ENCODE peak calls at places on chromosome 15, in eight cellular contexts. E, R, U, L, A, S, I and V are unnamed samples.

GRCh38 chr15:80404719-80405553 is 754 bp downstream of the ARNT2 start:
- DNase-seq in E (peak; percentile 12), R (peak; percentile 36), U (peak; percentile 65), L (peak; percentile 18), A (peak; percentile 55), S (peak; percentile 54), I (peak; percentile 23), V (peak; percentile 40)

GRCh38 chr15:26848498-26848897 is 18.4 kb upstream of the GABRA5 start:
- DNase-seq in E (no peak), R (no peak), U (no peak), L (no peak), A (no peak), S (no peak), I (no peak), V (no peak)

GRCh38 chr15:101086394-101087171 is 165.3 kb downstream of the CHSY1 start:
- DNase-seq in E (no peak), R (no peak), U (no peak), L (no peak), A (no peak), S (no peak), I (no peak), V (no peak)

GRCh38 chr15:36954486-36954885 is 145.9 kb downstream of the MEIS2 start:
- DNase-seq in E (no peak), R (peak; percentile 90), U (no peak), L (no peak), A (no peak), S (no peak), I (no peak), V (no peak)

GRCh38 chr15:101121511-101122090 is 130.2 kb downstream of the CHSY1 start:
- DNase-seq in E (peak; percentile 73), R (peak; percentile 65), U (no peak), L (peak; percentile 58), A (peak; percentile 74), S (peak; percentile 76), I (peak; percentile 15), V (peak; percentile 71)

GRCh38 chr15:95994418-95994817 is 336.1 kb upstream of the NR2F2 start:
- DNase-seq in E (peak; percentile 5), R (peak; percentile 69), U (no peak), L (no peak), A (no peak), S (no peak), I (no peak), V (no peak)

GRCh38 chr15:83206971-83207621 is 527 bp downstream of the HDGFL3 start:
- DNase-seq in E (peak; percentile 48), R (peak; percentile 49), U (peak; percentile 58), L (peak; percentile 27), A (peak; percentile 41), S (peak; percentile 49), I (peak; percentile 18), V (peak; percentile 72)

GRCh38 chr15:74320358-74321247 is 46.8 kb downstream of the CYP11A1 start:
- DNase-seq in E (peak; percentile 67), R (no peak), U (peak; percentile 25), L (peak; percentile 57), A (peak; percentile 64), S (peak; percentile 95), I (peak; percentile 11), V (peak; percentile 51)

GRCh38 chr15:43749690-43750345 is 3.6 kb downstream of the PDIA3 start:
- DNase-seq in E (peak; percentile 10), R (no peak), U (no peak), L (no peak), A (no peak), S (no peak), I (no peak), V (no peak)

GRCh38 chr15:41621200-41622193 is 38.7 kb upstream of the MGA start:
- DNase-seq in E (peak; percentile 94), R (peak; percentile 89), U (peak; percentile 89), L (peak; percentile 83), A (peak; percentile 91), S (peak; percentile 13), I (peak; percentile 81), V (peak; percentile 89)

GRCh38 chr15:45648521-45649200 is 13.8 kb downstream of the SQOR start:
- DNase-seq in E (peak; percentile 57), R (peak; percentile 76), U (peak; percentile 24), L (no peak), A (no peak), S (no peak), I (peak; percentile 58), V (peak; percentile 69)

GRCh38 chr15:90423920-90424319 is 35.9 kb downstream of the IQGAP1 start:
- DNase-seq in E (no peak), R (no peak), U (no peak), L (no peak), A (no peak), S (no peak), I (no peak), V (no peak)

GRCh38 chr15:90420488-90420850 is 32.4 kb downstream of the IQGAP1 start:
- DNase-seq in E (no peak), R (no peak), U (no peak), L (no peak), A (no peak), S (no peak), I (no peak), V (no peak)

GRCh38 chr15:90419738-90420487 is 31.9 kb downstream of the IQGAP1 start:
- DNase-seq in E (peak; percentile 74), R (peak; percentile 93), U (peak; percentile 58), L (no peak), A (no peak), S (no peak), I (no peak), V (peak; percentile 27)

GRCh38 chr15:90421527-90421926 is 33.5 kb downstream of the IQGAP1 start:
- DNase-seq in E (no peak), R (no peak), U (no peak), L (no peak), A (no peak), S (no peak), I (no peak), V (no peak)

DNA sequence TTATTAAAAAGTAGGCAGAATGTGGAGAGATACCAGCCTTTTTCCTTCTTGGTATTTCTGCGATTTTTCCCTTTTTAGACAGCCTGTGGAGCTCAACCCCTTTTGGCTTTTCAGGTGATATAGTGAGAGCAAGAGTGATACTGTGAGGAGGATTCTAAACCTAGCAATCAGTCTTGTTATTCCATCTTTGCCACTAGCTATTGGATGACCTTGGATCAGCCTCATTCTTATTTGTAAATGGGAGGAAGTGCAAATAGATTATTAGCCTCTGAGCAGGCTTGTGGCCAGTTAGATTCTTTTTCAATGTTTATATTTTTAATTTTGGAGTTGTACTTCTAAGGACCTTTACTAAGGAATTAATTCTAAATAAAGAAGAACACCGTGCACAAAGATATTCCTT is 34.0 kb downstream of the IQGAP1 start:
- DNase-seq in E (no peak), R (no peak), U (no peak), L (no peak), A (no peak), S (no peak), I (no peak), V (no peak)
- H3K27ac ChIP-seq in E (no peak overlapping the region), R (no peak overlapping the region), U (peak overlapping the region; percentile 76), L (no peak overlapping the region), A (no peak overlapping the region), S (no peak overlapping the region), I (no peak overlapping the region), V (no peak overlapping the region)

GRCh38 chr15:78358114-78358513 is 18.0 kb downstream of the CRABP1 start:
- DNase-seq in E (peak; percentile 46), R (no peak), U (no peak), L (no peak), A (peak; percentile 61), S (no peak), I (no peak), V (no peak)
- TF ChIP-seq CTCF in E (no peak), R (no peak), U (no peak), L (no peak), A (no peak), S (no peak), I (no peak), V (no peak)

GRCh38 chr15:85591622-85592021 is 203.1 kb downstream of the KLHL25 start:
- DNase-seq in E (no peak), R (no peak), U (no peak), L (no peak), A (no peak), S (no peak), I (no peak), V (no peak)

GRCh38 chr15:85587707-85588441 is 206.9 kb downstream of the KLHL25 start:
- DNase-seq in E (peak; percentile 63), R (peak; percentile 89), U (no peak), L (no peak), A (no peak), S (no peak), I (no peak), V (peak; percentile 41)

GRCh38 chr15:85588657-85589056 is 206.1 kb downstream of the KLHL25 start:
- DNase-seq in E (peak; percentile 93), R (peak; percentile 79), U (no peak), L (no peak), A (no peak), S (peak; percentile 19), I (no peak), V (peak; percentile 32)

GRCh38 chr15:85592148-85592547 is 202.6 kb downstream of the KLHL25 start:
- DNase-seq in E (peak; percentile 86), R (peak; percentile 87), U (no peak), L (no peak), A (no peak), S (no peak), I (no peak), V (no peak)

GRCh38 chr15:85589873-85590272 is 204.9 kb downstream of the KLHL25 start:
- DNase-seq in E (peak; percentile 63), R (peak; percentile 76), U (peak; percentile 65), L (no peak), A (no peak), S (no peak), I (no peak), V (peak; percentile 26)
- H3K27ac ChIP-seq in E (peak overlapping the region; percentile 61), R (no peak overlapping the region), U (peak overlapping the region; percentile 82), L (peak overlapping the region; percentile 62), A (no peak overlapping the region), S (no peak overlapping the region), I (no peak overlapping the region), V (peak overlapping the region; percentile 84)

GRCh38 chr15:98143116-98143515 is 182.6 kb downstream of the ARRDC4 start:
- DNase-seq in E (no peak), R (no peak), U (no peak), L (no peak), A (no peak), S (no peak), I (no peak), V (no peak)
- TF ChIP-seq CTCF in E (no peak), R (no peak), U (no peak), L (no peak), A (no peak), S (no peak), I (no peak), V (no peak)

DNA sequence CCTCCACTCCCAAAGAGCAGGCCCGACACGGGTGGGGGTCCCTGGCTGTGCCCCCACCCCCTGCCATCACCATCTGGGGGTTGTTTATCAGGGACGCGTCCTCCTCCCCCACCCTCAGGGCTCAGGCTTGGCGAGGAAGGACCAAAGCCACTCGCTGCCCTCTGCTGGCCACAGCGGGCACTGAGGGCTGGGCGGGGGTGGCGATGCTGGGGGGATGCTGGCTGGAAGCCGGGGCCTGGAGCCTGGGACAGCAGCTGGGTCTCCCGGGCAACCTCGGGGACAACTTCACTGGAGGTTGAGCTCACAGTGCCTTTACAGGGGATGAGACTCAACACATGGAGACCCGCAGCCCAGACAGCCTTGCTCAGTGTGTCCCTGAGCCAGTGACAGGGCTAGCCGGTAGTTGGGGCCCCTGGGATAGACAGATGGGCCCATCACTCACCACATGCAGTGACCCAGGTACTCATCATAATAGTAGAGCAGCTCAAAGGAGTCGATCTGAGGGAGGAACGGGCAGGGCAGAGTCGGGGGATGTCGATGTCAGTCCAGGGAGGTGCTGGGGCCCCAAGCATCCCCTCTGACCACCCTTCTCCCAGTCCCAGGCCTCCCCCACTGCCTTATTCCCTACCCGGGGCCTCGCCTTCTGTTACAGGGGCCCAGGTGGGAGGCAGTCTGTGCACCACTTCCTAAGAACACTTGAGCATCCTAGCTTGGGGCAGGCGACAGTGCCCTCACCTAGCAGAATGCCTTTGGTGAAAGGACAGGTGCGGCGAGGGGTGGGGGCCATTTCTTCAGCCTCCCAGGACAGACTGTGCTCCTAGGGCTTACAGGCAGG is 5.9 kb upstream of the CALML4 start:
- DNase-seq in E (peak; percentile 68), R (peak; percentile 20), U (peak; percentile 72), L (peak; percentile 67), A (peak; percentile 83), S (peak; percentile 85), I (peak; percentile 43), V (peak; percentile 70)
- H3K27ac ChIP-seq in E (no peak overlapping the region), R (no peak overlapping the region), U (peak overlapping the region; percentile 40), L (no peak overlapping the region), A (no peak overlapping the region), S (peak overlapping the region; percentile 57), I (no peak overlapping the region), V (no peak overlapping the region)